ENCODE peak calls at places on chromosomes 1 and 21, in four cellular contexts. T is transverse colon, L is HepG2, W is H1. I is an unnamed sample.
A peak's percentile ranks its signal among the peaks of the same experiment; 100 is the strongest.

GRCh38 chr1:2251363-2251762 is 23.2 kb downstream of the SKI start:
- DNase-seq in T (no peak), L (no peak), W (no peak), I (no peak)

GRCh38 chr1:167486090-167486824 is 32.1 kb downstream of the CD247 start:
- DNase-seq in T (no peak), L (no peak), W (no peak), I (no peak)

GRCh38 chr21:37562920-37563640 is 196.5 kb downstream of the DYRK1A start:
- DNase-seq in T (peak; percentile 41), L (no peak), W (no peak), I (peak; percentile 25)

GRCh38 chr1:21307663-21308062 is 17.4 kb upstream of the ECE1 start:
- DNase-seq in T (no peak), L (no peak), W (no peak), I (no peak)

GRCh38 chr1:43329995-43330751 is 7.4 kb upstream of the MPL start:
- DNase-seq in T (no peak), L (no peak), W (no peak), I (no peak)

GRCh38 chr1:7527733-7528045 is 243.4 kb upstream of the VAMP3 start:
- DNase-seq in T (no peak), L (no peak), W (no peak), I (no peak)

GRCh38 chr1:6835139-6835538 is 49.9 kb downstream of the CAMTA1 start:
- DNase-seq in T (no peak), L (no peak), W (no peak), I (no peak)

GRCh38 chr1:225474986-225475820 is 47.4 kb upstream of the LBR start:
- DNase-seq in T (peak; percentile 66), L (peak; percentile 54), W (peak; percentile 96), I (no peak)

GRCh38 chr1:16145030-16145987 is 10.6 kb downstream of the EPHA2 start:
- DNase-seq in T (peak; percentile 84), L (peak; percentile 68), W (peak; percentile 72), I (peak; percentile 88)

GRCh38 chr1:2976180-2976562 is 45.1 kb upstream of the ACTRT2 start:
- DNase-seq in T (no peak), L (no peak), W (no peak), I (no peak)

GRCh38 chr1:28329395-28330153 is 734 bp downstream of the MED18 start:
- DNase-seq in T (peak; percentile 31), L (peak; percentile 21), W (peak; percentile 56), I (no peak)

GRCh38 chr1:203476223-203476622 is 617 bp downstream of the PRELP start:
- DNase-seq in T (no peak), L (no peak), W (no peak), I (no peak)

GRCh38 chr1:89523597-89524368 is 846 bp upstream of the LRRC8B start:
- DNase-seq in T (peak; percentile 61), L (peak; percentile 30), W (no peak), I (no peak)

GRCh38 chr1:11675362-11675761 is 5.6 kb downstream of the MAD2L2 start:
- DNase-seq in T (no peak), L (no peak), W (no peak), I (no peak)

GRCh38 chr1:55378582-55378981 is 163.4 kb upstream of the USP24 start:
- DNase-seq in T (peak; percentile 23), L (peak; percentile 24), W (peak; percentile 84), I (peak; percentile 15)

GRCh38 chr1:110059133-110059863 is 11.2 kb downstream of the ALX3 start:
- DNase-seq in T (no peak), L (no peak), W (no peak), I (no peak)

GRCh38 chr1:110060662-110061060 is 9.8 kb downstream of the ALX3 start:
- DNase-seq in T (no peak), L (no peak), W (no peak), I (no peak)

GRCh38 chr1:110061341-110061740 is 9.1 kb downstream of the ALX3 start:
- DNase-seq in T (no peak), L (no peak), W (no peak), I (no peak)

GRCh38 chr1:110058591-110058990 is 11.9 kb downstream of the ALX3 start:
- DNase-seq in T (no peak), L (no peak), W (no peak), I (no peak)

DNA sequence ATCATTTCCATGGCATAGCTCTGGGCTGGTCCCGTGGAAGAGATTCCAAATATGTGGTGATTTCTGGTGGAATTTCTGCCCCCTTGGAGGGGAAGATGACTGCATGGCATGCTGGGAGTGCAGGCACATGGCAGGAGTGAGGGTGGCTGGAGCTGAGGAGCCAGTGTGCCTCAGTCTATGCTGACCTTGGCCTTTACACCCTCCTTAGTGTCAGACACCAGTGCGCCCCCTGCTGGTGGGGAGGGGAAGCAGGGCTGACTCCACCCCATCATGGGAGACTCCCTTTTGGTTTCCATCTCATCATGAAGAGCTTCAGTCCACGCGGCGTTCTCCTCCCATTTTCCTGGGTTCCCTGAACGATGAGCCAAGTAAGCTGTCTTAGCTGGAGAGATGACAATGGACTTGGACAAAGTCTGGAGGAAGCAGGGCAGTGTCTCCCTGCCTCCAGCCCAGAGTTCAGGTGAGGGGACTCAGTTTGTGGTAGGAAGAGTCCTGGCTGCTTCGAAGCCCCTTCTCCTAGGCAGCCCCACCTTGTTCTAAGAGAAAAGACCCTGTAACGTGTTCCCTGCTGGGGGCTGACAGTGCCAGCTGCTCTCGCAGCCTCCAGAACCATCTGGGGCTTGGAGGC is 10.3 kb downstream of the ALX3 start:
- DNase-seq in T (peak; percentile 59), L (peak; percentile 43), W (peak; percentile 94), I (no peak)
- TF ChIP-seq POLR2A in T (no peak), L (no peak), W (no peak), I (no peak)

GRCh38 chr1:23720256-23720995 is 22.8 kb upstream of the ELOA start:
- DNase-seq in T (no peak), L (no peak), W (no peak), I (no peak)
- TF ChIP-seq POLR2AphosphoS5 in T (no peak), L (no peak), W (no peak), I (no peak)

GRCh38 chr1:4462831-4463484 is 191.5 kb upstream of the AJAP1 start:
- DNase-seq in T (no peak), L (no peak), W (no peak), I (no peak)

GRCh38 chr1:4460651-4461050 is 193.8 kb upstream of the AJAP1 start:
- DNase-seq in T (no peak), L (no peak), W (no peak), I (no peak)

GRCh38 chr1:4461726-4462290 is 192.6 kb upstream of the AJAP1 start:
- DNase-seq in T (no peak), L (no peak), W (no peak), I (no peak)

GRCh38 chr1:4464478-4464877 is 189.9 kb upstream of the AJAP1 start:
- DNase-seq in T (no peak), L (no peak), W (no peak), I (no peak)

GRCh38 chr1:4463631-4464030 is 190.8 kb upstream of the AJAP1 start:
- DNase-seq in T (no peak), L (no peak), W (no peak), I (no peak)
- H3K9me3 ChIP-seq in T (no peaks in the 10 kb centered on the region), L (no peaks in the 10 kb centered on the region), W (peaks cover 56% of the 10 kb centered on the region), I (no peaks in the 10 kb centered on the region)

GRCh38 chr1:239232921-239233320 is 153.4 kb upstream of the CHRM3 start:
- DNase-seq in T (no peak), L (no peak), W (no peak), I (no peak)

GRCh38 chr1:239228451-239228850 is 157.9 kb upstream of the CHRM3 start:
- DNase-seq in T (no peak), L (no peak), W (no peak), I (no peak)

GRCh38 chr1:239237912-239238311 is 148.5 kb upstream of the CHRM3 start:
- DNase-seq in T (no peak), L (no peak), W (peak; percentile 52), I (no peak)

GRCh38 chr1:239239529-239239928 is 146.8 kb upstream of the CHRM3 start:
- DNase-seq in T (no peak), L (no peak), W (no peak), I (no peak)

GRCh38 chr1:239233626-239234025 is 152.7 kb upstream of the CHRM3 start:
- DNase-seq in T (no peak), L (no peak), W (no peak), I (no peak)
- TF ChIP-seq POLR2A in T (no peak), L (no peak), W (no peak), I (no peak)

GRCh38 chr1:18682375-18682774 is 51.7 kb downstream of the PAX7 start:
- DNase-seq in T (no peak), L (no peak), W (no peak), I (no peak)
- TF ChIP-seq POLR2AphosphoS5 in T (no peak), L (no peak), W (no peak), I (no peak)